ENCODE peak calls at places on chromosomes 13 and 19, in seven cellular contexts. U is H9, R is IMR-90, S is neuronal stem cell, P is mesendoderm, L is trophoblast cell, C is mesenchymal stem cell. Q is an unnamed sample.
A peak's percentile ranks its signal among the peaks of the same experiment; 100 is the strongest.

GRCh38 chr19:34236035-34236793 is 18.1 kb upstream of the GARRE1 start:
- DNase-seq in U (no peak), R (peak; percentile 82), S (no peak), P (no peak), L (no peak), C (peak; percentile 74), Q (no peak)

GRCh38 chr13:66222926-66223325 is 1007.2 kb downstream of the PCDH9 start:
- DNase-seq in U (no peak), R (no peak), S (no peak), P (no peak), L (no peak), C (no peak), Q (no peak)

GRCh38 chr13:39835253-39835652 is 179.8 kb downstream of the COG6 start:
- DNase-seq in U (no peak), R (no peak), S (peak; percentile 33), P (peak; percentile 49), L (peak; percentile 79), C (no peak), Q (no peak)

GRCh38 chr13:37360556-37360955 is 238.0 kb downstream of the POSTN start:
- DNase-seq in U (no peak), R (peak; percentile 46), S (no peak), P (no peak), L (no peak), C (peak; percentile 26), Q (no peak)

GRCh38 chr19:18152444-18152816 is 533 bp upstream of the PIK3R2 start:
- DNase-seq in U (peak; percentile 98), R (peak; percentile 96), S (peak; percentile 99), P (peak; percentile 99), L (peak; percentile 100), C (peak; percentile 99), Q (peak; percentile 97)

GRCh38 chr19:56333506-56333905 is 18.9 kb upstream of the ZSCAN5A start:
- DNase-seq in U (no peak), R (peak; percentile 56), S (no peak), P (peak; percentile 61), L (peak; percentile 88), C (peak; percentile 70), Q (no peak)

GRCh38 chr19:23474761-23475160 is 79.5 kb upstream of the ZNF91 start:
- DNase-seq in U (no peak), R (no peak), S (no peak), P (no peak), L (no peak), C (no peak), Q (no peak)

GRCh38 chr13:30863231-30863630 is 42.8 kb upstream of the MEDAG start:
- DNase-seq in U (peak; percentile 91), R (no peak), S (no peak), P (peak; percentile 53), L (no peak), C (no peak), Q (no peak)

GRCh38 chr13:30047154-30047874 is 196.9 kb upstream of the UBL3 start:
- DNase-seq in U (no peak), R (peak; percentile 11), S (no peak), P (no peak), L (no peak), C (no peak), Q (no peak)

GRCh38 chr13:80877209-80877943 is 536.5 kb upstream of the SPRY2 start:
- DNase-seq in U (no peak), R (no peak), S (no peak), P (no peak), L (no peak), C (no peak), Q (no peak)

GRCh38 chr13:111398715-111399299 is 78.4 kb downstream of the TEX29 start:
- DNase-seq in U (no peak), R (no peak), S (no peak), P (no peak), L (no peak), C (no peak), Q (no peak)

GRCh38 chr19:33201473-33201872 is 7.3 kb downstream of the LRP3 start:
- DNase-seq in U (no peak), R (no peak), S (no peak), P (no peak), L (no peak), C (no peak), Q (no peak)

GRCh38 chr19:43598445-43599240 is 2.2 kb downstream of the ZNF576 start:
- DNase-seq in U (no peak), R (no peak), S (no peak), P (no peak), L (no peak), C (no peak), Q (no peak)

GRCh38 chr13:83007226-83007625 is 875.0 kb downstream of the SLITRK1 start:
- DNase-seq in U (no peak), R (no peak), S (no peak), P (no peak), L (no peak), C (no peak), Q (no peak)

GRCh38 chr13:50726164-50726563 is 117.3 kb downstream of the DLEU7 start:
- DNase-seq in U (no peak), R (no peak), S (no peak), P (no peak), L (no peak), C (no peak), Q (no peak)

GRCh38 chr13:28022848-28023518 is 34.5 kb upstream of the URAD start:
- DNase-seq in U (peak; percentile 39), R (peak; percentile 46), S (peak; percentile 12), P (peak; percentile 64), L (no peak), C (no peak), Q (no peak)

GRCh38 chr19:33080761-33081681 is at the start of gene GPATCH1:
- DNase-seq in U (peak; percentile 91), R (peak; percentile 73), S (peak; percentile 86), P (peak; percentile 94), L (peak; percentile 91), C (peak; percentile 88), Q (peak; percentile 96)

GRCh38 chr13:76016799-76017198 is 380.7 kb downstream of the LMO7 start:
- DNase-seq in U (peak; percentile 55), R (peak; percentile 23), S (peak; percentile 8), P (peak; percentile 67), L (peak; percentile 89), C (no peak), Q (no peak)

GRCh38 chr19:29372921-29373797 is 152.6 kb upstream of the VSTM2B start:
- DNase-seq in U (peak; percentile 21), R (no peak), S (no peak), P (no peak), L (no peak), C (no peak), Q (peak; percentile 27)

GRCh38 chr19:6057651-6058365 is 52.5 kb downstream of the RFX2 start:
- DNase-seq in U (no peak), R (no peak), S (no peak), P (no peak), L (no peak), C (no peak), Q (no peak)

GRCh38 chr13:54591540-54591939 is 1562.9 kb downstream of the OLFM4 start:
- DNase-seq in U (no peak), R (no peak), S (no peak), P (no peak), L (no peak), C (no peak), Q (no peak)
- H2BK5ac ChIP-seq in U (no peak overlapping the region), R (no peak overlapping the region), S (no peak overlapping the region), P (no peak overlapping the region), L (no peak overlapping the region), C (no peak overlapping the region), Q (no peak overlapping the region)

GRCh38 chr13:110249326-110249725 is 57.6 kb downstream of the COL4A1 start:
- DNase-seq in U (no peak), R (no peak), S (no peak), P (no peak), L (no peak), C (no peak), Q (no peak)
- H2BK5ac ChIP-seq in U (no peak overlapping the region), R (peak overlapping the region; percentile 100), S (no peak overlapping the region), P (no peak overlapping the region), L (no peak overlapping the region), C (no peak overlapping the region), Q (no peak overlapping the region)

DNA sequence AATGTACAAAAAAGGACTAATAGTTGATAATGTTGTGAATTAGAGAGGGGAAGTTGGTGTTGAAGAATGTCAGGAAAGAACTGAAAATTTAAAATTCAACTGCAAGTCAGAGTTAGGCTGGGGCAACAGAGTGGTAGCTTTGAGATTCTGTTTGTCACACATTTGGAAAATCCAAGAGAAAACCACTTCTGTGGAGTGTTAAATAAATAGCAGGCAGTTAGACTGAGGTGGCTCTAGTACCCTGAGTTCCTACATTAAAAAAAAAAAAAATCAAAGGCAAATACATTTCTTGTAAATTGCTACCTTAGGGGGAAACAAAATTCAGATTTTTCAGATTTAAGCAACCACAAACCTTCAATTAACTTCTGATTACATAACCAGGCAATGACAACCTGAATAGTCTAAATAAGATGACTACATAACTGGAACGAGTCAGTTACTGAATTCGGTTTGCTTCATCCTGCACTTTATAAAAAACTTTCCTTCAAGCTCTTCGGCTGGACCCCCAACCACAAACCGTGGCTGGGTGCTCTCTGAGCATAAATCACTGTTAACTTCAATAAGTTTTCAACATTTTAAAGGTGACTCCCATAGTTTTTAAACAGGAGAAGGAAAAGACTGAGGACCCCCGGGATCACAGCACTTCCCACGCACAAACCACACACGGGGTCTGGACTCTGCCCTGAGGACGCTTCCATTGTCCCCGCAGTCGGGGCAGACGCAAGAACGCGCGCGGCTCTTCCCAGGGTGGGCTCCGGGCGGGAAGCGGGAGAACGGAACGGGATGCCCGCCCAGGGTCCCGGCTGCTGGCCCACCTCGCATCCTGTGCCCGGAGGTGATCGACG is 725 bp downstream of the ZNF682 start:
- DNase-seq in U (no peak), R (peak; percentile 2), S (no peak), P (no peak), L (no peak), C (no peak), Q (no peak)
- H2BK5ac ChIP-seq in U (no peak overlapping the region), R (no peak overlapping the region), S (peak overlapping the region; percentile 75), P (no peak overlapping the region), L (peak overlapping the region; percentile 22), C (no peak overlapping the region), Q (peak overlapping the region; percentile 95)

GRCh38 chr19:46350029-46350757 is 3.3 kb downstream of the PPP5C start:
- DNase-seq in U (no peak), R (no peak), S (no peak), P (no peak), L (no peak), C (no peak), Q (no peak)

GRCh38 chr19:46349311-46349993 is 2.6 kb downstream of the PPP5C start:
- DNase-seq in U (no peak), R (no peak), S (no peak), P (no peak), L (no peak), C (no peak), Q (no peak)

GRCh38 chr19:46347985-46348384 is 1.1 kb downstream of the PPP5C start:
- DNase-seq in U (no peak), R (no peak), S (no peak), P (no peak), L (no peak), C (no peak), Q (no peak)

GRCh38 chr19:46351241-46352041 is 4.6 kb downstream of the PPP5C start:
- DNase-seq in U (no peak), R (peak; percentile 43), S (no peak), P (no peak), L (peak; percentile 34), C (peak; percentile 68), Q (no peak)

DNA sequence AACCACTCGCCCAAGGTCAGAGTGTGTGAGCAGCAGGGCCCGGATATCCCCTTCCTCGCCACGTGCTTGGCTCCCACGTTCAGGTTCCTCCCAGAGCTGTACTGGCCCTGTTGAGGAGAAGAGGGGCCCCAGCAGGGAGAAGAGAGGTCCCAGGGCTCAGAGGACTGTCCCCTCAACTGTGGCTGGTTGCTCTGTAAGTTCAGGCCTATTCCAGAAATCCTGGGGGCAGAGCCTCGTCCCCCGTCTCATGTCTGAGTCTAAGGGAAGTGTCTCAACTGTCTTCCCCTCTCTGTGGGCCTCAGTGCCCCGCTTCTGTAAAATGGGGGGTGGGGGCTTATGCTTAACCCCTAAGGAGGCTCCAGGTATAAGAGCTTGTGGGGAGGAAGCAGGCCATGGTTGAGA is 3.9 kb downstream of the PPP5C start:
- DNase-seq in U (no peak), R (no peak), S (no peak), P (no peak), L (no peak), C (no peak), Q (no peak)
- H2BK5ac ChIP-seq in U (no peak overlapping the region), R (no peak overlapping the region), S (no peak overlapping the region), P (no peak overlapping the region), L (no peak overlapping the region), C (no peak overlapping the region), Q (peak overlapping the region; percentile 13)